ENCODE peak calls at places on chromosomes 3 and 15, in four cellular contexts. One of them, this sample, is unnamed.

GRCh38 chr3:108602249-108602934 is 12.9 kb downstream of the DZIP3 start:
- DNase-seq in endodermal cell: no peak
- DNase-seq in IMR-90: no peak
- DNase-seq in H1: no peak
- DNase-seq in this sample: no peak

GRCh38 chr3:19526071-19526470 is 377.8 kb downstream of the KCNH8 start:
- DNase-seq in endodermal cell: no peak
- DNase-seq in IMR-90: no peak
- DNase-seq in H1: no peak
- DNase-seq in this sample: no peak

GRCh38 chr3:19046440-19046839 is 101.9 kb upstream of the KCNH8 start:
- DNase-seq in endodermal cell: no peak
- DNase-seq in IMR-90: no peak
- DNase-seq in H1: no peak
- DNase-seq in this sample: no peak

GRCh38 chr3:143045639-143046038 is 44.3 kb downstream of the U2SURP start:
- DNase-seq in endodermal cell: no peak
- DNase-seq in IMR-90: no peak
- DNase-seq in H1: no peak
- DNase-seq in this sample: no peak

GRCh38 chr3:16085884-16086608 is 88.4 kb upstream of the GALNT15 start:
- DNase-seq in endodermal cell: no peak
- DNase-seq in IMR-90: no peak
- DNase-seq in H1: no peak
- DNase-seq in this sample: no peak

GRCh38 chr15:48565560-48566482 is 79.7 kb downstream of the FBN1 start:
- DNase-seq in endodermal cell: no peak
- DNase-seq in IMR-90: peak
- DNase-seq in H1: no peak
- DNase-seq in this sample: no peak

GRCh38 chr15:89435346-89435745 is 61.0 kb downstream of the RHCG start:
- DNase-seq in endodermal cell: no peak
- DNase-seq in IMR-90: no peak
- DNase-seq in H1: no peak
- DNase-seq in this sample: no peak

GRCh38 chr3:61561374-61562041 is at the start of gene PTPRG:
- DNase-seq in endodermal cell: peak
- DNase-seq in IMR-90: peak
- DNase-seq in H1: peak
- DNase-seq in this sample: peak

GRCh38 chr15:69164807-69165636 is 4.6 kb downstream of the GLCE start:
- DNase-seq in endodermal cell: no peak
- DNase-seq in IMR-90: peak
- DNase-seq in H1: no peak
- DNase-seq in this sample: peak

GRCh38 chr3:143277531-143277930 is 158.0 kb downstream of the CHST2 start:
- DNase-seq in endodermal cell: no peak
- DNase-seq in IMR-90: no peak
- DNase-seq in H1: no peak
- DNase-seq in this sample: no peak

GRCh38 chr15:25508369-25509002 is 69.7 kb upstream of the UBE3A start:
- DNase-seq in endodermal cell: no peak
- DNase-seq in IMR-90: peak
- DNase-seq in H1: no peak
- DNase-seq in this sample: no peak

GRCh38 chr15:74420193-74420905 is 13.4 kb downstream of the SEMA7A start:
- DNase-seq in endodermal cell: no peak
- DNase-seq in IMR-90: no peak
- DNase-seq in H1: no peak
- DNase-seq in this sample: no peak

GRCh38 chr15:36742696-36743095 is 163.3 kb downstream of the CDIN1 start:
- DNase-seq in endodermal cell: no peak
- DNase-seq in IMR-90: peak
- DNase-seq in H1: no peak
- DNase-seq in this sample: no peak

GRCh38 chr3:125145751-125146475 is 66.6 kb downstream of the SLC12A8 start:
- DNase-seq in endodermal cell: no peak
- DNase-seq in IMR-90: no peak
- DNase-seq in H1: no peak
- DNase-seq in this sample: no peak

GRCh38 chr3:156599475-156599874 is 44.6 kb upstream of the SSR3 start:
- DNase-seq in endodermal cell: peak
- DNase-seq in IMR-90: no peak
- DNase-seq in H1: no peak
- DNase-seq in this sample: no peak

DNA sequence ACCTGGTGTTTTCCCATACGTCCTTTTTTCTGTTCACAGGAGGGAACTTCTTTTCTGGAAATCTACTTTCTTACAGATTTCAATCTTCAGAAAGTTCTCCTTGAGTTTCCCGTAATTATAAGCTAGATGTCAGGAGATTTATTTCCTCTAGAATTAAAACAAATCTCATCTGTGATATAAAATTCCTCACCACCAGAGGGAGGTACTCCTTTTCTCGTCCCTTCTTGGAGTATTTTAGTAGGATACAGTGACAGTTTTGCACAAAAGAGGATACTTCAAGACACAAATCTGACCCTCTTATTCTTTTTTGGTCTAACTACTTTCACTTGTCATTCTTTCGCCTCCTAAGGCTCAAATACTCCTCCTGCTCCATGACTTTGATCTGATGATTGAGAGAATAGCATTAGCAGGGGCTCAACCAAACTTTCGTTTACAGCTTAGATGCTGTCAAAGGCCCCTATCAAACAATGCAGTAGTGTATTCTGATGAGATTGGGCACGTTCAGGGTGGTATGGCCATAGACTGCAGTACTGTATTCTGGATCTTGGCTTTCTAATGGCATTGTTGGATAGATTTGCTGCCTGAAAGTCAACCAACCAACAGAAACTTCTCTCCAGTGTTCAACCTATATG is 38.0 kb downstream of the TMEM41A start:
- DNase-seq in endodermal cell: no peak
- DNase-seq in IMR-90: peak
- DNase-seq in H1: no peak
- DNase-seq in this sample: peak
- H3K9ac ChIP-seq in endodermal cell: no peak
- H3K9ac ChIP-seq in IMR-90: no peak
- H3K9ac ChIP-seq in H1: no peak
- H3K9ac ChIP-seq in this sample: no peak

DNA sequence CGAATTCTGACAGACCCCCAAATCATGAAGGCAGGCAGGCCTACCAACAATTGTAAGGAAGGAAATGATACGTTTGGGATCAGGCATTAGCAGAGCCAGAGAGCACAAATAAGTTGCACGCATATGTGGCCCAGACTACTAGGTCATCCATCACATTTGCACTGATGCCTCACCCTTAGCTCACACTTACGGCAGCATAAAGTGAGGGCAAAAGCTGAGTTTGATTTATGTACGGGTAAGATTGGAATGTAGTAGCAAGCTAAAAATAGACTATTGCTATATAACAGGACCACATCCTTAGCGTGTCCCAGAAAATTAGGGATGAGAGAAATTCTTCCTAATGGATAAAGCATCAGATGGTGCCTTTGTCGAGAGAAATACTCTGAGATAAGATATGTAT is 58.6 kb downstream of the QTRT2 start:
- DNase-seq in endodermal cell: no peak
- DNase-seq in IMR-90: no peak
- DNase-seq in H1: no peak
- DNase-seq in this sample: no peak
- H3K9ac ChIP-seq in endodermal cell: no peak
- H3K9ac ChIP-seq in IMR-90: no peak
- H3K9ac ChIP-seq in H1: no peak
- H3K9ac ChIP-seq in this sample: no peak

GRCh38 chr3:169298247-169298992 is 365.1 kb downstream of the MECOM start:
- DNase-seq in endodermal cell: no peak
- DNase-seq in IMR-90: no peak
- DNase-seq in H1: no peak
- DNase-seq in this sample: no peak

GRCh38 chr3:169295912-169296311 is 367.6 kb downstream of the MECOM start:
- DNase-seq in endodermal cell: no peak
- DNase-seq in IMR-90: no peak
- DNase-seq in H1: no peak
- DNase-seq in this sample: no peak

GRCh38 chr3:169295126-169295525 is 368.4 kb downstream of the MECOM start:
- DNase-seq in endodermal cell: no peak
- DNase-seq in IMR-90: peak
- DNase-seq in H1: no peak
- DNase-seq in this sample: no peak

GRCh38 chr3:169299129-169299528 is 364.4 kb downstream of the MECOM start:
- DNase-seq in endodermal cell: no peak
- DNase-seq in IMR-90: no peak
- DNase-seq in H1: no peak
- DNase-seq in this sample: no peak

DNA sequence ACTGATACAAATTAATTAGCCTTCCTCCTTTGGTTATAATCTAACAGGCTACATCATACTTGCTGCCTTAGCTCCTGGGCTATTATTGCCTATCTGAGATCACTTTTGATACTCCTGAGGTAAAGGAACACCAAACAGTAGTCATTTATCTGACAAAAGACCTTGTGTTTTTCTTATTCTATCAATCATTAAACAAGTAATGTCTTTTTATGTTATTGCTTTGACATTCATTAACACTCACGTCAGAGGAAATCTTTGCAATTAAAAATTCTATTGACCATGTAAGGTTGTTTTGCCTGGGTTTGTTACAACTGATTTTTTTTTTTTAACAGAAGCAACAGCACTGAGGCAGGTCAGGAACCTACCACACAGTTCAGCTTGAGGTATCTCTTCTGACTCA is 366.3 kb downstream of the MECOM start:
- DNase-seq in endodermal cell: no peak
- DNase-seq in IMR-90: no peak
- DNase-seq in H1: no peak
- DNase-seq in this sample: no peak
- H3K9ac ChIP-seq in endodermal cell: no peak
- H3K9ac ChIP-seq in IMR-90: no peak
- H3K9ac ChIP-seq in H1: no peak
- H3K9ac ChIP-seq in this sample: no peak

DNA sequence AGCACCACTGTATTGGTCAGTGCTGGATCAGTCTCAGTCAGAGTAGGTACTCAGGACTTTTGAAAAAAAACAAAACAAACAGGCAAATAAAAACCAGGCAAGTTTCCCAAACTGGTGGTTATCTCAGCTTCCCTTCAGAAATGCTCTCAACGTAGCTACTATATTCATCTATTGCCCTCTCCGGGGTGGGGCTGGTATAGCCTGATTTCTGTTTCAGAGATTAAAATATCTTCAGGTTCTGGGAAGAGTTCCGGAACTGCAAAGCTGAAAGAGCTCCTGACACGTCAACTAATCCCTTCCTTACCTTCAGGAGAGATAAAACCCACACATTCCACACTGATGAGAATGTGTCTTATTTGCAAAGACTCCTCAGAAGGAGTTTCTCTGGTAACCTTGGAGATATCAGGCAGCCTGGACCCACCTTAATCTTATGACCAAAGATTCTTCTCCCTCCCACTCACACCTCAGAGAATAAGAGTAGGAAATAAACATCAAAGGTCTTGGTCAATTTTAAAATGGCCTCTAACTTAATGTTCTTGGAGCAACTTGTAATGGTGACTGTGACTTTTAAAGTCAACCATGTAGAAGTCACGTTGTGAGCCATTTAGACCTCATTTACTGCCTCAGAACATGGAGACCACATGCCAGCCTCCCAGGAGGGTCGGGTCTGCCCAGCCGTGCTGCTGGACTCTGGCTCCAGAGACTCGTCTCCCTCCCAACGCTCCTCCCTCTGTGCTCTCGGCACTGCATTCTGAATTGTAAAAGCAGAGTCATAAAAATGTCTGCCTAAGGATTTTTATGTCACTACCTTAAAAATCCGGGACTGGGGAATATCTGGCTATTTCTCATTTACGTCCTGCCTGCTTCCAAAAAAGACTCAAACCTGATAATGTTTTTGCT is 53.8 kb downstream of the CDCP1 start:
- DNase-seq in endodermal cell: peak
- DNase-seq in IMR-90: peak
- DNase-seq in H1: no peak
- DNase-seq in this sample: no peak
- H3K9ac ChIP-seq in endodermal cell: peak
- H3K9ac ChIP-seq in IMR-90: no peak
- H3K9ac ChIP-seq in H1: no peak
- H3K9ac ChIP-seq in this sample: no peak

GRCh38 chr3:32850636-32851035 is 32.8 kb downstream of the TRIM71 start:
- DNase-seq in endodermal cell: no peak
- DNase-seq in IMR-90: no peak
- DNase-seq in H1: no peak
- DNase-seq in this sample: no peak
- H3K9ac ChIP-seq in endodermal cell: no peak
- H3K9ac ChIP-seq in IMR-90: no peak
- H3K9ac ChIP-seq in H1: no peak
- H3K9ac ChIP-seq in this sample: no peak

DNA sequence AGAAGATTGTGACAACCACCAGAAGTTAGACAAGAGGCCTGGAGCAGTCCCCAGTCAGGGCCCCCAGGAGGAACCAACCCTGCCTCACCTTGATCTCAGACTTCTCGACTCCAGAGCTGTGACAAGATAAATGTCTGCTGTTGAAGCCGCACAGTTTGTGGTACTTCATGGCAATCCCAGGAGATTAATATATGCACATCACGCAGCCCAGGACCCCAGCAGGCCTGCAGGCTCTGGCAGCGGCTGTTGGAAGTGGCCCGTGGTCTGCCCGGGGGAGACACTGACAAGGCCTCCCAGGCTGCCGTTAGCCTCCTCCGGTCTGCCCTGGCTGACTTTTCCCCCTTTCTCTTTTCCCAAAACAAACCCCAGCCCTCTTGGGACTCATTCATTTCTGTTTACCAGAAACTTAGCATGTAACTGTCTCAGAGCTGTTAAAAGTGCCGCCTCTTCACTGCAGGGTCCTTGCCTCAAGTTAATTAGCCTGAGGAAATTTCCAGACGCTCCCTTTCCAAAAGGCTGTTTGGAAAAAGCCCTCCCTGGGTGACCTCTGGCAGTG is 183.5 kb upstream of the LYSMD4 start:
- DNase-seq in endodermal cell: no peak
- DNase-seq in IMR-90: no peak
- DNase-seq in H1: no peak
- DNase-seq in this sample: no peak
- H3K9ac ChIP-seq in endodermal cell: no peak
- H3K9ac ChIP-seq in IMR-90: no peak
- H3K9ac ChIP-seq in H1: no peak
- H3K9ac ChIP-seq in this sample: no peak

This sample was measured in SK-N-MC.